ENCODE peak calls at places on chromosomes 1 and 21, in four cellular contexts. G is psoas muscle, X is spleen, M is left lung. H is an unnamed sample.

GRCh38 chr1:152227310-152227928 is 3.4 kb upstream of the HRNR start:
- DNase-seq in X (no peak), M (no peak), G (no peak), H (no peak)

GRCh38 chr1:115531806-115532359 is 109.9 kb upstream of the VANGL1 start:
- DNase-seq in X (no peak), M (no peak), G (no peak), H (no peak)

GRCh38 chr1:163561570-163562295 is 240.0 kb downstream of the NUF2 start:
- DNase-seq in G (no peak), M (no peak), X (no peak), H (no peak)

GRCh38 chr1:10694274-10694632 is 102.2 kb downstream of the CASZ1 start:
- DNase-seq in G (no peak), X (no peak), M (no peak), H (no peak)

GRCh38 chr1:23984417-23985186 is 4.5 kb upstream of the SRSF10 start:
- DNase-seq in G (no peak), X (no peak), M (no peak), H (no peak)

GRCh38 chr1:145995148-145995851 is 1.1 kb downstream of the TXNIP start:
- DNase-seq in G (no peak), X (no peak), M (peak), H (peak)

GRCh38 chr1:227401562-227402342 is 83.5 kb upstream of the CDC42BPA start:
- DNase-seq in X (no peak), M (no peak), G (no peak), H (no peak)

GRCh38 chr21:36973986-36974850 is 7.7 kb upstream of the HLCS start:
- DNase-seq in X (no peak), G (no peak), M (no peak), H (no peak)

GRCh38 chr1:186923434-186923833 is 94.7 kb downstream of the PLA2G4A start:
- DNase-seq in G (no peak), X (no peak), M (no peak), H (no peak)

GRCh38 chr1:204408074-204408507 is 3.5 kb downstream of the PPP1R15B start:
- DNase-seq in G (peak), X (no peak), M (peak), H (peak)

DNA sequence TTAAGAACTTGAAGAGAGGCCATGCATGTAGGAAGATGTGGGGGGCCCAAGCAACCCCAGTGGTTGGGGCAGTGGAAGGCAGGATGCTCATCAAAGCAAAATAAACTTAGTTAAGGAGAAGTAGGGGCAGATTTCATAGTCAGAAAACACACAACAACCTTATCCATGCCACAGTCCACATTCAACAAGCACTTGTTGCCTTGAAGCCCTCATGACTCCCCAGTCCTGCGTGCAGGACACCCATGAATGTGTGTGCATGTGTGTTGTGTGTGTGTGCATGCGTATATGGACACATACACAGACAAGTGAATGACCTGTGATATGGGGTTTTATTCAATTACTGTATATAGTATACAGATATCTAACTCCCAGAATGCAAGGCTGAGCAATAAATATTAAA is 186.9 kb downstream of the PSMG1 start:
- DNase-seq in M (no peak), X (no peak), G (no peak), H (no peak)
- H3K4me3 ChIP-seq in M (no peak), X (no peak), G (no peak), H (no peak)

DNA sequence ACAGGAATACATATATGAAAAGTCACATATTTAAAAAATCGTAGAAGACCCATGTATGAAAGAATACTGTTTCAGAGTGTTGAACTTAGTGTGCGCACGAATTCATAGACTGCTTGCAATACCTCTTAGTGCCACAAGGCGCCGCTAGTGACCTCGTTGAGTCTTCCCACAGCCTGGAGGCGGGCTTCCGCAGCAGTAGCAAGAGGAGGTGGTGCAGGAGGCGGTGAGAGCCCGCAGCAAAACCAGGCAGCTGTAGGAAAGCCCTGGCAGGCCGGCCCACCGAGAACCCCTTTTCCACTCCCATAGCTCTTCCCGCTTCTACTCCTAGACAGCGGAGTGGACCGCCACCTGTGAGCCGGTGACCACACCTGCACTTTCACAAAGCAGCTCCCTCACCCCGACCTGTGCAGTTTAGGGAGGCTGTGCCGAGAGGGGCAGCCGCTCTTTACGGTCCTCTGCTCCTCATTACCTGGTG is 23.5 kb downstream of the MTARC1 start:
- DNase-seq in G (peak), M (peak), X (peak), H (peak)
- H3K4me3 ChIP-seq in G (no peak), M (no peak), X (peak), H (peak)

GRCh38 chr1:207827488-207827830 is 75.6 kb downstream of the CD46 start:
- DNase-seq in X (no peak), G (no peak), M (no peak), H (peak)

GRCh38 chr1:207825296-207825695 is 73.4 kb downstream of the CD46 start:
- DNase-seq in G (peak), M (no peak), X (no peak), H (no peak)

GRCh38 chr1:207825719-207826556 is 74.1 kb downstream of the CD46 start:
- DNase-seq in G (peak), M (peak), X (peak), H (peak)

GRCh38 chr1:207828046-207828445 is 76.2 kb downstream of the CD46 start:
- DNase-seq in G (no peak), M (no peak), X (no peak), H (peak)

GRCh38 chr1:207826557-207827487 is 75.0 kb downstream of the CD46 start:
- DNase-seq in M (no peak), G (peak), X (no peak), H (peak)
- H3K4me3 ChIP-seq in M (peak), G (peak), X (peak), H (peak)

GRCh38 chr1:116879478-116880133 is 30.1 kb upstream of the PTGFRN start:
- DNase-seq in X (no peak), G (no peak), M (no peak), H (no peak)
- H3K4me3 ChIP-seq in X (no peak), G (no peak), M (no peak), H (no peak)

DNA sequence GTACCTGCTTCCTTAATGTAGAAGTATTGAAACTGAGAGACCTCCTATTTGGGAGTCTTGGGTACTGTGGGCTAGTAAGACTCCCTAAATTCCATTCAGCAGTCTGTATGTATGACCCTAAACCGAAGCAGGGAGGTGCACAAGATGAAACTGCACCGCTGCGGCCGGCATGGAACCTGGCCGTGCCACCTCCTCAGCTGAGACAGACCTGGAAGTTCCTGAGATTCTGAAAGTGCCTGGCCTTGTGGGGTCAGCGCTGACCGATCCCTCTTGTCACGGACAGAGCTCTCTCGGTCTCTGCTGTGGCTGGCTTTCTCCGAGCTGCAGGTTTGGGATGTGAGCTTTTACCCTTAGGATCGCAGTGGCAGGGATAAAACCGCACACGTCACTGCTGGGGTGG is 27.0 kb downstream of the PCNT start:
- DNase-seq in M (no peak), X (no peak), G (peak), H (no peak)
- H3K4me3 ChIP-seq in M (no peak), X (no peak), G (peak), H (no peak)

GRCh38 chr1:118989006-118989736 is 1.0 kb upstream of the TBX15 start:
- DNase-seq in G (peak), X (no peak), M (no peak), H (peak)

GRCh38 chr1:118986839-118987430 is 1.2 kb downstream of the TBX15 start:
- DNase-seq in G (peak), X (no peak), M (no peak), H (peak)

GRCh38 chr1:118987431-118988185 is 535 bp downstream of the TBX15 start:
- DNase-seq in X (no peak), M (no peak), G (peak), H (peak)

GRCh38 chr1:118989878-118990378 is 1.8 kb upstream of the TBX15 start:
- DNase-seq in M (no peak), X (no peak), G (peak), H (peak)

DNA sequence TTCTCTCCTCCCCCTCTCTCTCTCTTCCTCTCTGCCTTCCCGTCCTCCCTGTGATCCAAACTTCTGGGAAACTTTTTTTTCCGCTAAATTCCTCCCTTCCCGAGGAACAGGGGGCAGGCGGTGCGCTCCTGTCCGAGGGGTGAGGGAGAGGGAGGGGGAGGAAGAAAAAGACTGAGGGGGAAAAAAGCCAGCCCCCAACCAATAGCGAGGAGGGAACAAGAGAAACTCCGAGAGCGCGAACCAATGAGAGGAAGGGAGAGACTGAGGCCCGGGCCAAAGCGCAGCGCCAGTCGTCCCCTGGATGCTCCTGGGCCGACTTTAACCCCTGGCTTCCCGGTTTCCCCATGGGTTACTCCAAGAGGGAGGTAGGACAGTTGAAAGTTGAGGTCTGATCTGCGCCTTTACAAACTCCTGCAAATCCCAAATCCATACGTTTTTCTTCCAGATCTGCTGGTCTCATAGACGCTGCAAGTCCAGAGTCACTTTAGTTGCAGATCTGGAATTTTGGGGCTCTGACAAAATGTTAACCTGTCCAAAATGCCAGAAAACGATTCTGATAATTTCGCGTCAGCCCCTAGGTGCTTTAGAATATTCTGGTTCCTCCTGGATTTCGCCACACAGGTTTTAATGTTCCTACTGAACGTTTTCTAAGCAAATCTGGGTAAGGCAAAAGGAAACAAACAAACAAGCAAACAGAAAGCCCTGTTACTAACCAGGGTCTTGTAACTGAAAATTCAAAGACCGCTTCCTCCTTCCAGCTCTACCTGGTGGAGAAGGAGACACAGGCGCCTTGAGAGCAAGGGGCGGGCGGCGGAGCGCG is at the start of gene TBX15:
- DNase-seq in M (no peak), G (peak), X (no peak), H (peak)
- H3K4me3 ChIP-seq in M (peak), G (peak), X (peak), H (peak)

DNA sequence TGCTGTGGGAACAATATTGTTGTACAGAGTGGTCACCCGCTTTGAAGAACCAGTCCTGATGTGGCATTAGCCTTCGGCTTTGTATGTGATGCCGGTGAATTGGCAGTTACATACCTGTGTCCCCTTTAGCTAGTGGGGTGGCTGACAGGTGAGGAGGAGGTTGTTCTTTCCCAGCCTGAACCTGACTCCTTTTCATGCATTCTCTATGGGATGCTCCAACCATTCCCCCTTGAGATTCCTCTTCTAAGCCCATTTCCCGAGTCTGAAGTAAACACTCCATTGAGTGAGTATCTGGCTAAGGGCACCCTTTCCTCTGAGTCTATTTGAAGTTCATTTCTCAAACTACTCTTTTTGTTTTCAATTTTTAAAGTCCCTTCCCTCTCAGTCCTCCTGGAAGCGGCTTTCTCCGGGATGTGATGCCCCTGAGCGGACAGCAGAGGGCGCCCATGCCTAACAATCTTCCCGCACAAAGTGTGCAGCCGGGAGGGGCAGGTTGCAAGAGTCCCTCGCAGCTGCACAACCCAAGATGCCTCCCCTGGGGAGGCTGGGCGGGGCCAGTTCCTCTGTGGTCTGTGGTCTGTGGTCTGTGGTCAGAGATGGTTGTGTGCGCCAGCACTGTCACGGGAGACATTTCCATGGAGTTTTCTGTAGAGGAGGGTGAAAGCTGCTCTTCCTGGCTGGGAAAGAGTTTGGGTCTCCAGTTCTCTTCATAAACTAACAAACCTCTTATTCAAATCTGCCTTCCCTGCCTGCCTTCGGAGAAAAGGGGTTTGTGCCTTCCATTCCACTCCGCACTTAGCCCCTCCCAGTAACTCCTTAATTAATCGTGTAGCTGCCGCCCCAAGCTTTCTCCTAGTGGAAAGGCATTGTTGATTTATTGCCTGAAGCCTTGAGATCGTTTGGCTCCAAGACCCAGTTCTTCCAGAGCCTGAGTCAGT is 36.4 kb upstream of the LMX1A start:
- DNase-seq in X (peak), M (peak), G (peak), H (peak)
- H3K4me3 ChIP-seq in X (peak), M (no peak), G (peak), H (peak)

GRCh38 chr1:156021087-156021416 is 301 bp upstream of the SSR2 start:
- DNase-seq in G (no peak), M (no peak), X (no peak), H (no peak)
- H3K4me3 ChIP-seq in G (peak), M (peak), X (peak), H (peak)

GRCh38 chr1:235998812-235999211 is 66.1 kb downstream of the NID1 start:
- DNase-seq in X (no peak), G (no peak), M (no peak), H (no peak)
- H3K4me3 ChIP-seq in X (no peak), G (no peak), M (no peak), H (no peak)

DNA sequence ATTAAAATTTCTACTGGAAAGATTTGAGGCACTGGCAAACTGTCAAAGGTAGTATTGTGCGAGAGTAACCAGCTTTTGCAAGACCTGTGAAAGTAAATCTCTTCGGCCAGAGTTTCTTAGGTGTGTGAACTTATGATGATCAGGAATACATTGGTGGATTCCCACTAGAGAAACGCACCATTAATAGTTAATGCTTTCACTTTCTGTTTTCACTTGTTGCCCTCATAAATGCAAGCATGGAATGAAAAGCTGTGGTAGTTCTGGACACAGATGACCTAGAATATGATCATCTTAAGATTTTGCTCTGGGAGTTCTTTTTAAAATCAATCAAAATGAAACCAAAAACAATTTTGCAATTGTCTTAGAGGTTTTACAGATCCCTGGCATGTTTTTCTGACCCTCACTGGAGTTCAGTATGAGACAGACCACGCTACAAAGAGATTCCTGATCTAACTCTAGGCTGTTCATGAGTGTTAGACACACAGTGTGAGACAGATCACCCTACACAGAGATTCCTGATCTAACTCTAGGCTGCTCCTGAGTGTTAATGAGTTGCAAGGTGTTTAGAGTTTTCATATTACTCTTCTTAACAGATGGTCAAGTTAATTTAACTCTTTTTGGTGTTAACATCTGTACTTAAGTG is 98.8 kb downstream of the SDCCAG8 start:
- DNase-seq in X (no peak), M (no peak), G (no peak), H (no peak)
- H3K4me3 ChIP-seq in X (peak), M (peak), G (peak), H (no peak)